ENCODE peak calls at places on chromosomes 4 and X, in six cellular contexts. One of them, this sample, is unnamed.

GRCh38 chrX:103727115-103727514 is 16.4 kb downstream of the TMEM31 start:
- DNase-seq in IMR-90: no peak
- DNase-seq in HepG2: no peak
- DNase-seq in A549: no peak
- DNase-seq in K562: no peak
- DNase-seq in SK-N-SH: no peak
- DNase-seq in this sample: no peak

GRCh38 chr4:7725951-7726350 is 213.7 kb downstream of the AFAP1 start:
- DNase-seq in IMR-90: peak; percentile 55
- DNase-seq in HepG2: no peak
- DNase-seq in A549: no peak
- DNase-seq in K562: no peak
- DNase-seq in SK-N-SH: no peak
- DNase-seq in this sample: no peak

GRCh38 chr4:46946914-46947313 is 37.9 kb upstream of the COX7B2 start:
- DNase-seq in IMR-90: peak; percentile 29
- DNase-seq in HepG2: no peak
- DNase-seq in A549: peak; percentile 5
- DNase-seq in K562: no peak
- DNase-seq in SK-N-SH: no peak
- DNase-seq in this sample: no peak

GRCh38 chr4:36243355-36244256 is 708 bp downstream of the ARAP2 start:
- DNase-seq in IMR-90: peak; percentile 1
- DNase-seq in HepG2: no peak
- DNase-seq in A549: peak; percentile 3
- DNase-seq in K562: no peak
- DNase-seq in SK-N-SH: peak; percentile 4
- DNase-seq in this sample: no peak

GRCh38 chr4:184066584-184067300 is 150.9 kb downstream of the ENPP6 start:
- DNase-seq in IMR-90: no peak
- DNase-seq in HepG2: no peak
- DNase-seq in A549: no peak
- DNase-seq in K562: no peak
- DNase-seq in SK-N-SH: peak; percentile 42
- DNase-seq in this sample: no peak

GRCh38 chrX:129976441-129976840 is 6.0 kb upstream of the BCORL1 start:
- DNase-seq in IMR-90: no peak
- DNase-seq in HepG2: no peak
- DNase-seq in A549: no peak
- DNase-seq in K562: no peak
- DNase-seq in SK-N-SH: no peak
- DNase-seq in this sample: no peak

GRCh38 chrX:54435121-54435520 is 5.1 kb upstream of the TSR2 start:
- DNase-seq in IMR-90: no peak
- DNase-seq in HepG2: no peak
- DNase-seq in A549: no peak
- DNase-seq in K562: no peak
- DNase-seq in SK-N-SH: no peak
- DNase-seq in this sample: no peak

GRCh38 chr4:13984996-13985780 is 357.7 kb upstream of the BOD1L1 start:
- DNase-seq in IMR-90: peak; percentile 50
- DNase-seq in HepG2: no peak
- DNase-seq in A549: no peak
- DNase-seq in K562: no peak
- DNase-seq in SK-N-SH: no peak
- DNase-seq in this sample: no peak

GRCh38 chr4:15961778-15962510 is 1.0 kb downstream of the FGFBP2 start:
- DNase-seq in IMR-90: no peak
- DNase-seq in HepG2: no peak
- DNase-seq in A549: no peak
- DNase-seq in K562: no peak
- DNase-seq in SK-N-SH: no peak
- DNase-seq in this sample: no peak

GRCh38 chrX:15744181-15744867 is 6.3 kb downstream of the CA5B start:
- DNase-seq in IMR-90: no peak
- DNase-seq in HepG2: peak; percentile 90
- DNase-seq in A549: peak; percentile 38
- DNase-seq in K562: no peak
- DNase-seq in SK-N-SH: no peak
- DNase-seq in this sample: no peak

GRCh38 chr4:41994461-41994860 is 4.1 kb downstream of the SLC30A9 start:
- DNase-seq in IMR-90: no peak
- DNase-seq in HepG2: no peak
- DNase-seq in A549: no peak
- DNase-seq in K562: no peak
- DNase-seq in SK-N-SH: no peak
- DNase-seq in this sample: no peak

GRCh38 chr4:138816883-138817282 is 198.7 kb upstream of the NOCT start:
- DNase-seq in IMR-90: no peak
- DNase-seq in HepG2: no peak
- DNase-seq in A549: no peak
- DNase-seq in K562: no peak
- DNase-seq in SK-N-SH: peak; percentile 19
- DNase-seq in this sample: no peak

GRCh38 chr4:181536196-181536746 is 706.9 kb upstream of the TENM3 start:
- DNase-seq in IMR-90: peak; percentile 13
- DNase-seq in HepG2: no peak
- DNase-seq in A549: no peak
- DNase-seq in K562: no peak
- DNase-seq in SK-N-SH: no peak
- DNase-seq in this sample: no peak

GRCh38 chr4:138736362-138736761 is 279.2 kb upstream of the NOCT start:
- DNase-seq in IMR-90: peak; percentile 64
- DNase-seq in HepG2: no peak
- DNase-seq in A549: no peak
- DNase-seq in K562: no peak
- DNase-seq in SK-N-SH: no peak
- DNase-seq in this sample: no peak

GRCh38 chr4:143085224-143085623 is 99.5 kb upstream of the USP38 start:
- DNase-seq in IMR-90: peak; percentile 8
- DNase-seq in HepG2: no peak
- DNase-seq in A549: peak; percentile 2
- DNase-seq in K562: no peak
- DNase-seq in SK-N-SH: no peak
- DNase-seq in this sample: no peak

GRCh38 chr4:84808332-84808731 is 158.2 kb downstream of the WDFY3 start:
- DNase-seq in IMR-90: no peak
- DNase-seq in HepG2: no peak
- DNase-seq in A549: no peak
- DNase-seq in K562: no peak
- DNase-seq in SK-N-SH: no peak
- DNase-seq in this sample: no peak

GRCh38 chr4:127000090-127000489 is 632.7 kb upstream of the INTU start:
- DNase-seq in IMR-90: peak; percentile 59
- DNase-seq in HepG2: no peak
- DNase-seq in A549: no peak
- DNase-seq in K562: no peak
- DNase-seq in SK-N-SH: no peak
- DNase-seq in this sample: no peak

GRCh38 chr4:48047421-48047844 is 30.9 kb downstream of the NIPAL1 start:
- DNase-seq in IMR-90: no peak
- DNase-seq in HepG2: no peak
- DNase-seq in A549: no peak
- DNase-seq in K562: no peak
- DNase-seq in SK-N-SH: no peak
- DNase-seq in this sample: no peak

GRCh38 chrX:71181558-71181909 is 36.9 kb downstream of the NLGN3 start:
- DNase-seq in IMR-90: no peak
- DNase-seq in HepG2: no peak
- DNase-seq in A549: no peak
- DNase-seq in K562: no peak
- DNase-seq in SK-N-SH: peak; percentile 41
- DNase-seq in this sample: no peak

GRCh38 chrX:132831336-132831973 is 127.0 kb downstream of the HS6ST2 start:
- DNase-seq in IMR-90: no peak
- DNase-seq in HepG2: no peak
- DNase-seq in A549: no peak
- DNase-seq in K562: no peak
- DNase-seq in SK-N-SH: no peak
- DNase-seq in this sample: no peak

GRCh38 chrX:32010157-32010656 is 938.4 kb upstream of the FTHL17 start:
- DNase-seq in IMR-90: no peak
- DNase-seq in HepG2: no peak
- DNase-seq in A549: no peak
- DNase-seq in K562: no peak
- DNase-seq in SK-N-SH: no peak
- DNase-seq in this sample: no peak

GRCh38 chr4:184344899-184345572 is 127.4 kb upstream of the ENPP6 start:
- DNase-seq in IMR-90: no peak
- DNase-seq in HepG2: no peak
- DNase-seq in A549: no peak
- DNase-seq in K562: no peak
- DNase-seq in SK-N-SH: peak; percentile 31
- DNase-seq in this sample: no peak

GRCh38 chr4:57098945-57099344 is 11.2 kb downstream of the IGFBP7 start:
- DNase-seq in IMR-90: peak; percentile 91
- DNase-seq in HepG2: no peak
- DNase-seq in A549: no peak
- DNase-seq in K562: no peak
- DNase-seq in SK-N-SH: no peak
- DNase-seq in this sample: no peak

GRCh38 chr4:172202480-172203076 is 389.4 kb downstream of the GALNTL6 start:
- DNase-seq in IMR-90: peak; percentile 18
- DNase-seq in HepG2: peak; percentile 10
- DNase-seq in A549: peak; percentile 59
- DNase-seq in K562: peak; percentile 16
- DNase-seq in SK-N-SH: peak; percentile 52
- DNase-seq in this sample: no peak

GRCh38 chr4:93960450-93960849 is 131.9 kb downstream of the ATOH1 start:
- DNase-seq in IMR-90: no peak
- DNase-seq in HepG2: no peak
- DNase-seq in A549: no peak
- DNase-seq in K562: no peak
- DNase-seq in SK-N-SH: no peak
- DNase-seq in this sample: no peak

GRCh38 chr4:29081230-29081955 is 1638.8 kb upstream of the PCDH7 start:
- DNase-seq in IMR-90: peak; percentile 28
- DNase-seq in HepG2: no peak
- DNase-seq in A549: no peak
- DNase-seq in K562: no peak
- DNase-seq in SK-N-SH: no peak
- DNase-seq in this sample: no peak

GRCh38 chr4:104015680-104016079 is 295.9 kb upstream of the TACR3 start:
- DNase-seq in IMR-90: no peak
- DNase-seq in HepG2: peak; percentile 7
- DNase-seq in A549: peak; percentile 14
- DNase-seq in K562: no peak
- DNase-seq in SK-N-SH: no peak
- DNase-seq in this sample: no peak
- TF ChIP-seq RAD21 in IMR-90: no peak
- TF ChIP-seq RAD21 in HepG2: no peak
- TF ChIP-seq RAD21 in A549: peak; percentile 31
- TF ChIP-seq RAD21 in K562: no peak
- TF ChIP-seq RAD21 in SK-N-SH: peak; percentile 50
- TF ChIP-seq RAD21 in this sample: peak; percentile 77

GRCh38 chr4:38180456-38180855 is 220.3 kb downstream of the PTTG2 start:
- DNase-seq in IMR-90: peak; percentile 47
- DNase-seq in HepG2: no peak
- DNase-seq in A549: no peak
- DNase-seq in K562: no peak
- DNase-seq in SK-N-SH: no peak
- DNase-seq in this sample: no peak

GRCh38 chr4:38182334-38182998 is 222.3 kb downstream of the PTTG2 start:
- DNase-seq in IMR-90: no peak
- DNase-seq in HepG2: no peak
- DNase-seq in A549: no peak
- DNase-seq in K562: no peak
- DNase-seq in SK-N-SH: no peak
- DNase-seq in this sample: no peak

GRCh38 chr4:38185406-38185805 is 225.2 kb downstream of the PTTG2 start:
- DNase-seq in IMR-90: no peak
- DNase-seq in HepG2: no peak
- DNase-seq in A549: no peak
- DNase-seq in K562: no peak
- DNase-seq in SK-N-SH: no peak
- DNase-seq in this sample: no peak

GRCh38 chr4:38188136-38188535 is 227.9 kb downstream of the PTTG2 start:
- DNase-seq in IMR-90: no peak
- DNase-seq in HepG2: no peak
- DNase-seq in A549: no peak
- DNase-seq in K562: no peak
- DNase-seq in SK-N-SH: no peak
- DNase-seq in this sample: no peak

GRCh38 chr4:38184404-38184803 is 224.2 kb downstream of the PTTG2 start:
- DNase-seq in IMR-90: no peak
- DNase-seq in HepG2: no peak
- DNase-seq in A549: no peak
- DNase-seq in K562: no peak
- DNase-seq in SK-N-SH: no peak
- DNase-seq in this sample: no peak
- TF ChIP-seq RAD21 in IMR-90: no peak
- TF ChIP-seq RAD21 in HepG2: no peak
- TF ChIP-seq RAD21 in A549: peak; percentile 32
- TF ChIP-seq RAD21 in K562: no peak
- TF ChIP-seq RAD21 in SK-N-SH: no peak
- TF ChIP-seq RAD21 in this sample: peak; percentile 60

GRCh38 chrX:8194216-8194615 is 23.1 kb upstream of the VCX2 start:
- DNase-seq in IMR-90: no peak
- DNase-seq in HepG2: no peak
- DNase-seq in A549: no peak
- DNase-seq in K562: no peak
- DNase-seq in SK-N-SH: no peak
- DNase-seq in this sample: no peak
- TF ChIP-seq RAD21 in IMR-90: no peak
- TF ChIP-seq RAD21 in HepG2: no peak
- TF ChIP-seq RAD21 in A549: no peak
- TF ChIP-seq RAD21 in K562: no peak
- TF ChIP-seq RAD21 in SK-N-SH: no peak
- TF ChIP-seq RAD21 in this sample: no peak

DNA sequence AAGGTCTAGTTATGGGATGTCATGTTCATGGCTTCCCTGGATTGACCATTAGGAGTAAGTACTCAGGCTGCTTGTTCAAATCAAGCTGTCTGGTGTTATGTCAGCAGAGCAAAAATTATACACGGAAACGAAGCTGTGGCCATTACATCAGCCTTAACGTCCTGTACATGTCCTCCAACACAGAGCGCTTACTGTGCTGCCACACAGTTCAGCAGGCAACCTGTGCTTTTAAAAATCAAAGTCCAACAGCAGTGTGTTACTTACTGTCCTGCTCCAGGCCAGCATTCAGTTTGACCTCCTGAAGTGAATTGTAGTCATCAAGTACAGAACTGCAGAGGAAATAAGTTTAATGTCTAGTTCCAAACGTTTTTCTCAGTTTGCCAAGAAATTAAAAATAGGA is 46.0 kb downstream of the KLHL34 start:
- DNase-seq in IMR-90: no peak
- DNase-seq in HepG2: peak; percentile 9
- DNase-seq in A549: no peak
- DNase-seq in K562: no peak
- DNase-seq in SK-N-SH: no peak
- DNase-seq in this sample: no peak
- TF ChIP-seq RAD21 in IMR-90: no peak
- TF ChIP-seq RAD21 in HepG2: no peak
- TF ChIP-seq RAD21 in A549: no peak
- TF ChIP-seq RAD21 in K562: no peak
- TF ChIP-seq RAD21 in SK-N-SH: no peak
- TF ChIP-seq RAD21 in this sample: no peak